ENCODE peak calls at places on chromosomes 1 and 21, in eight cellular contexts. L is fibroblast of lung, I is prostate gland, H is stomach, E is esophagus squamous epithelium, J is tibial nerve, G is upper lobe of right lung, C is right atrium auricular region. Q is an unnamed sample. For H3K27me3, the result is how much of the 10 kb centered on the place peaks cover.

GRCh38 chr1:40352126-40352525 is 21.4 kb upstream of the SMAP2 start:
- DNase-seq in L (no peak), I (no peak), H (no peak), E (no peak), J (no peak), G (no peak), C (peak), Q (peak)

GRCh38 chr21:36732217-36732616 is 33.3 kb downstream of the SIM2 start:
- DNase-seq in L (no peak), I (no peak), H (no peak), E (no peak), J (no peak), G (no peak), C (no peak), Q (no peak)

GRCh38 chr1:25707280-25708016 is 90.9 kb downstream of the MAN1C1 start:
- DNase-seq in L (no peak), I (no peak), H (no peak), E (no peak), J (no peak), G (no peak), C (no peak), Q (no peak)

GRCh38 chr1:31595836-31596736 is 19.8 kb downstream of the TINAGL1 start:
- DNase-seq in L (no peak), I (no peak), H (no peak), E (no peak), J (no peak), G (no peak), C (no peak), Q (no peak)

GRCh38 chr1:43121251-43121650 is 50.8 kb downstream of the EBNA1BP2 start:
- DNase-seq in L (no peak), I (peak), H (no peak), E (no peak), J (no peak), G (no peak), C (no peak), Q (no peak)

GRCh38 chr1:90780981-90781380 is 63.9 kb upstream of the BARHL2 start:
- DNase-seq in L (no peak), I (no peak), H (no peak), E (no peak), J (no peak), G (no peak), C (no peak), Q (no peak)

GRCh38 chr1:90246069-90246468 is 251.2 kb downstream of the ZNF326 start:
- DNase-seq in L (no peak), I (no peak), H (no peak), E (no peak), J (no peak), G (no peak), C (no peak), Q (no peak)

GRCh38 chr1:171252482-171252881 is 4.2 kb downstream of the FMO1 start:
- DNase-seq in L (no peak), I (no peak), H (peak), E (no peak), J (no peak), G (no peak), C (no peak), Q (peak)

GRCh38 chr1:99645699-99646531 is at the start of gene PALMD:
- DNase-seq in L (peak), I (peak), H (peak), E (no peak), J (peak), G (peak), C (peak), Q (no peak)

GRCh38 chr21:42233067-42233981 is 14.4 kb downstream of the ABCG1 start:
- DNase-seq in L (no peak), I (peak), H (peak), E (no peak), J (peak), G (peak), C (peak), Q (peak)

GRCh38 chr1:160642281-160642644 is 4.6 kb downstream of the SLAMF1 start:
- DNase-seq in L (no peak), I (no peak), H (no peak), E (no peak), J (no peak), G (no peak), C (no peak), Q (no peak)

DNA sequence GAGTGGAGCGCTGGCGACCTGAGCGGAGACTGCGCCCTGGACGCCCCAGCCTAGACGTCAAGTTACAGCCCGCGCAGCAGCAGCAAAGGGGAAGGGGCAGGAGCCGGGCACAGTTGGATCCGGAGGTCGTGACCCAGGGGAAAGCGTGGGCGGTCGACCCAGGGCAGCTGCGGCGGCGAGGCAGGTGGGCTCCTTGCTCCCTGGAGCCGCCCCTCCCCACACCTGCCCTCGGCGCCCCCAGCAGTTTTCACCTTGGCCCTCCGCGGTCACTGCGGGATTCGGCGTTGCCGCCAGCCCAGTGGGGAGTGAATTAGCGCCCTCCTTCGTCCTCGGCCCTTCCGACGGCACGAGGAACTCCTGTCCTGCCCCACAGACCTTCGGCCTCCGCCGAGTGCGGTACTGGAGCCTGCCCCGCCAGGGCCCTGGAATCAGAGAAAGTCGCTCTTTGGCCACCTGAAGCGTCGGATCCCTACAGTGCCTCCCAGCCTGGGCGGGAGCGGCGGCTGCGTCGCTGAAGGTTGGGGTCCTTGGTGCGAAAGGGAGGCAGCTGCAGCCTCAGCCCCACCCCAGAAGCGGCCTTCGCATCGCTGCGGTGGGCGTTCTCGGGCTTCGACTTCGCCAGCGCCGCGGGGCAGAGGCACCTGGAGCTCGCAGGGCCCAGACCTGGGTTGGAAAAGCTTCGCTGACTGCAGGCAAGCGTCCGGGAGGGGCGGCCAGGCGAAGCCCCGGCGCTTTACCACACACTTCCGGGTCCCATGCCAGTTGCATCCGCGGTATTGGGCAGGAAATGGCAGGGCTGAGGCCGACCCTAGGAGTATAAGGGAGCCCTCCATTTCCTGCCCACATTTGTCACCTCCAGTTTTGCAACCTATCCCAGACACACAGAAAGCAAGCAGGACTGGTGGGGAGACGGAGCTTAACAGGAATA is 4.2 kb downstream of the TFAP2E start:
- DNase-seq in L (no peak), I (no peak), H (peak), E (no peak), J (peak), G (peak), C (no peak), Q (peak)
- H3K27me3 ChIP-seq in L (under half), I (under half), H (under half), E (under half), J (under half), G (under half), C (under half), Q (under half)

GRCh38 chr1:9689971-9690381 is 38.4 kb downstream of the PIK3CD start:
- DNase-seq in L (peak), I (peak), H (peak), E (no peak), J (no peak), G (peak), C (no peak), Q (no peak)
- TF ChIP-seq CTCF in L (peak), I (no peak), H (no peak), E (peak), J (no peak), G (no peak), C (no peak), Q (no peak)

GRCh38 chr1:151729157-151729965 is 8.0 kb downstream of the RIIAD1 start:
- DNase-seq in L (no peak), I (no peak), H (no peak), E (no peak), J (no peak), G (no peak), C (no peak), Q (no peak)
- H3K27me3 ChIP-seq in L (under half), I (under half), H (under half), E (under half), J (under half), G (under half), C (under half), Q (under half)

GRCh38 chr1:94855307-94855700 is 35.1 kb downstream of the SLC44A3 start:
- DNase-seq in L (peak), I (no peak), H (no peak), E (no peak), J (no peak), G (no peak), C (no peak), Q (no peak)

GRCh38 chr1:94854458-94855306 is 34.5 kb downstream of the SLC44A3 start:
- DNase-seq in L (peak), I (peak), H (peak), E (peak), J (peak), G (peak), C (peak), Q (peak)

GRCh38 chr1:94856004-94856403 is 35.8 kb downstream of the SLC44A3 start:
- DNase-seq in L (no peak), I (no peak), H (no peak), E (no peak), J (no peak), G (no peak), C (no peak), Q (no peak)

GRCh38 chr1:94851571-94851970 is 31.4 kb downstream of the SLC44A3 start:
- DNase-seq in L (no peak), I (no peak), H (no peak), E (no peak), J (no peak), G (no peak), C (no peak), Q (no peak)

GRCh38 chr1:94852758-94853157 is 32.6 kb downstream of the SLC44A3 start:
- DNase-seq in L (no peak), I (no peak), H (no peak), E (no peak), J (no peak), G (no peak), C (no peak), Q (no peak)
- TF ChIP-seq CTCF in L (peak), I (no peak), H (no peak), E (no peak), J (peak), G (no peak), C (peak), Q (no peak)

DNA sequence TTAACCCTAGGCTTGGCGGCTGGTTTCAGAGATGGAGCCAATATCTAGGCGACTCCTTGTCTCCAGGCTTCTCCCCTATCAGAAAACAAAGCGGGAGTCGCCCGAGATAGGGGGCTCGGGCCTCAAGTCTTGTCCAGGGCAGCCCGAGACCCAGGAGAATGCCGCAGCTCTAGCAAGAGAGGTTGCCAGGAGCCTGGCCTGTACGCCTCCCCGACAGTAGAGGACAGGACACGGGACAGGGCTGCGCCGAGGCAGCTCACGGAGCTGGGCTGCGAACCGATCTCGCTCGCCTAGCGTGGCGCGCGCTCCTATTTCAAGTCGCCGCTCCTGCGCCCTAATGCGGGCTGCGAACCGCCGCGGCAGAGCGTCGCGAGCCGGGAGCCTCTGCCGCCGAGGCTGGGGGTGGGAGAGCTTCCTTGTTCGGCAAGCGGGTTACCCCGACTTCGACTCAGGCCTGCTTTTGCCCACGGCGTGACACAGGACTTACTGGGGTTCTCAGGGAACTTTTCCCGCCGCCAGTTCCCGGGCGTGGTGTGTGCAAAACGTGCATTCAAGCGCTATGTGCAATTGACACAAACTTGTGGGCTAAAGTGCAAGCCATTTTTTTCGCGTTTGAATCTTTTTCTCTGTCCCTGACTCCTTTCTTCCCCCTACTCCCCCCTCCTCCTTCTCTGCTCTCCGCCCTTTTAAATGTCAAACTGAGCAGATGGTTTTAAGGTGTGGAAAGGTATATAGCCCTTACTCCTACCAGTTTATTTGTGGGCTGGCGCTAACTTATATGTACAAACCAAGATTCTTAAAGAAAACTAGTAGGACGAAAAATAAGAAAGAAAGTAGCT is 2.4 kb upstream of the PROX1 start:
- DNase-seq in L (no peak), I (no peak), H (no peak), E (no peak), J (no peak), G (no peak), C (no peak), Q (no peak)
- H3K27me3 ChIP-seq in L (half or more), I (under half), H (half or more), E (under half), J (half or more), G (half or more), C (under half), Q (under half)

GRCh38 chr1:9861371-9861770 is 37.6 kb upstream of the CLSTN1 start:
- DNase-seq in L (no peak), I (no peak), H (no peak), E (no peak), J (no peak), G (no peak), C (no peak), Q (no peak)
- TF ChIP-seq CTCF in L (no peak), I (no peak), H (no peak), E (no peak), J (no peak), G (no peak), C (no peak), Q (no peak)

GRCh38 chr1:13836136-13836535 is 136.1 kb downstream of the PRDM2 start:
- DNase-seq in L (no peak), I (no peak), H (no peak), E (no peak), J (no peak), G (no peak), C (no peak), Q (no peak)
- H3K27me3 ChIP-seq in L (under half), I (under half), H (under half), E (under half), J (under half), G (under half), C (under half), Q (under half)

DNA sequence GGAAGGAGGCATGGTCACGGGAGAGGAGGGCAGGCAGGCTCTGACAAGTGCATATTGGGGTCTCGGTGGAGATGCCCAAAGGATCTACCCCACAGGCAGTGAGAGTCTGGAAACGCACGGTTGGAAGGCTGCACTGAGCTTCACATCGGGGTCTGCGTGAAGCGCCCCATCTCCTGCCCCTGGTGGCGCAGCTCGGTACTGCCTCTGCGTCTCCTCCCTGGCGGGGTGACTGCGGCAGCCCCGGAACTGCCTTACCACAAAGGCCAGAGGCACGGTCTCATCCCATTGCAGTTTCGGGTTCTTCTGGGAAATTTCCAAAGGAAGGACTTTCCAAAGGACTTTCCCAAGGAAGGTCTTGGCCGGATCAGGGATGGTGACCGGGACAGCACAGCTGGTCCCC is 69.2 kb upstream of the AJAP1 start:
- DNase-seq in L (no peak), I (no peak), H (no peak), E (no peak), J (no peak), G (no peak), C (no peak), Q (peak)
- TF ChIP-seq CTCF in L (no peak), I (no peak), H (no peak), E (peak), J (peak), G (peak), C (peak), Q (peak)

Q was measured in GM06990.